ENCODE peak calls at places on chromosomes 3 and 15, in four cellular contexts. P, Z, R and G are unnamed samples.

GRCh38 chr15:48722764-48723661 is 77.5 kb upstream of the FBN1 start:
- DNase-seq in Z (no peak), P (no peak), R (no peak), G (no peak)

GRCh38 chr3:170689218-170689874 is 103.5 kb upstream of the SLC7A14 start:
- DNase-seq in P (no peak), R (no peak), Z (no peak), G (no peak)

GRCh38 chr15:60390931-60391501 is 6.8 kb downstream of the ANXA2 start:
- DNase-seq in P (no peak), Z (peak; percentile 82), R (no peak), G (no peak)

GRCh38 chr3:19898725-19899124 is 35.3 kb downstream of the EFHB start:
- DNase-seq in R (no peak), P (no peak), Z (no peak), G (no peak)

GRCh38 chr15:88756926-88757325 is 46.3 kb upstream of the ACAN start:
- DNase-seq in R (peak; percentile 74), Z (no peak), P (no peak), G (no peak)

GRCh38 chr3:98508582-98508981 is 11.1 kb downstream of the OR5K2 start:
- DNase-seq in R (no peak), P (no peak), Z (no peak), G (no peak)

GRCh38 chr3:40120816-40121215 is 188.7 kb upstream of the EIF1B start:
- DNase-seq in Z (no peak), P (no peak), R (no peak), G (no peak)

GRCh38 chr15:62560943-62561571 is 396.0 kb upstream of the C2CD4B start:
- DNase-seq in P (no peak), R (peak; percentile 75), Z (no peak), G (no peak)

GRCh38 chr3:179147571-179148445 is at the start of gene PIK3CA:
- DNase-seq in Z (peak; percentile 99), R (peak; percentile 98), P (peak; percentile 94), G (peak; percentile 97)

GRCh38 chr3:148990211-148990610 is 1.1 kb upstream of the GYG1 start:
- DNase-seq in R (no peak), Z (no peak), P (no peak), G (no peak)

GRCh38 chr3:87498358-87499080 is 222.1 kb upstream of the POU1F1 start:
- DNase-seq in P (no peak), Z (no peak), R (no peak), G (no peak)

GRCh38 chr3:29440321-29441019 is 159.6 kb downstream of the RBMS3 start:
- DNase-seq in Z (no peak), P (no peak), R (no peak), G (no peak)

GRCh38 chr3:42118762-42119361 is 27.7 kb downstream of the TRAK1 start:
- DNase-seq in Z (no peak), R (no peak), P (peak; percentile 14), G (no peak)

GRCh38 chr3:188067932-188068331 is 86.0 kb upstream of the LPP start:
- DNase-seq in P (no peak), R (no peak), Z (no peak), G (no peak)

GRCh38 chr15:87942316-87942715 is 314.2 kb downstream of the NTRK3 start:
- DNase-seq in R (no peak), Z (no peak), P (no peak), G (no peak)

GRCh38 chr3:55461896-55462295 is 25.2 kb downstream of the WNT5A start:
- DNase-seq in R (no peak), Z (no peak), P (no peak), G (no peak)

GRCh38 chr15:101441706-101442105 is 47.8 kb downstream of the PCSK6 start:
- DNase-seq in Z (peak; percentile 33), R (no peak), P (no peak), G (no peak)

GRCh38 chr3:44318929-44319328 is 19.6 kb upstream of the TCAIM start:
- DNase-seq in R (no peak), Z (no peak), P (no peak), G (peak; percentile 46)

GRCh38 chr3:128480278-128480677 is 12.7 kb downstream of the GATA2 start:
- DNase-seq in R (no peak), Z (no peak), P (peak; percentile 64), G (no peak)

GRCh38 chr3:168459229-168459784 is 363.6 kb upstream of the GOLIM4 start:
- DNase-seq in P (no peak), R (no peak), Z (no peak), G (no peak)

GRCh38 chr15:92906563-92907081 is 6.5 kb downstream of the CHD2 start:
- DNase-seq in P (no peak), R (no peak), Z (no peak), G (no peak)

GRCh38 chr15:71048913-71049675 is 66.2 kb upstream of the THSD4 start:
- DNase-seq in R (no peak), Z (no peak), P (no peak), G (no peak)

GRCh38 chr3:180534828-180535227 is 67.1 kb upstream of the TTC14 start:
- DNase-seq in P (no peak), Z (no peak), R (no peak), G (no peak)

GRCh38 chr3:111173328-111173900 is 101.8 kb downstream of the NECTIN3 start:
- DNase-seq in Z (no peak), R (no peak), P (no peak), G (no peak)

GRCh38 chr3:134473868-134474546 is 11.8 kb downstream of the ANAPC13 start:
- DNase-seq in Z (peak; percentile 86), P (no peak), R (peak; percentile 95), G (peak; percentile 76)

GRCh38 chr15:88704791-88705768 is 66.3 kb downstream of the ISG20 start:
- DNase-seq in Z (peak; percentile 83), R (no peak), P (no peak), G (no peak)

GRCh38 chr3:49570033-49570654 is 15.9 kb downstream of the BSN start:
- DNase-seq in P (no peak), R (no peak), Z (no peak), G (no peak)

GRCh38 chr3:49563766-49564165 is 9.5 kb downstream of the BSN start:
- DNase-seq in Z (no peak), R (no peak), P (no peak), G (no peak)

GRCh38 chr3:49568965-49569364 is 14.7 kb downstream of the BSN start:
- DNase-seq in P (no peak), Z (no peak), R (no peak), G (no peak)

GRCh38 chr3:49566312-49566711 is 12.0 kb downstream of the BSN start:
- DNase-seq in P (no peak), Z (no peak), R (no peak), G (no peak)

DNA sequence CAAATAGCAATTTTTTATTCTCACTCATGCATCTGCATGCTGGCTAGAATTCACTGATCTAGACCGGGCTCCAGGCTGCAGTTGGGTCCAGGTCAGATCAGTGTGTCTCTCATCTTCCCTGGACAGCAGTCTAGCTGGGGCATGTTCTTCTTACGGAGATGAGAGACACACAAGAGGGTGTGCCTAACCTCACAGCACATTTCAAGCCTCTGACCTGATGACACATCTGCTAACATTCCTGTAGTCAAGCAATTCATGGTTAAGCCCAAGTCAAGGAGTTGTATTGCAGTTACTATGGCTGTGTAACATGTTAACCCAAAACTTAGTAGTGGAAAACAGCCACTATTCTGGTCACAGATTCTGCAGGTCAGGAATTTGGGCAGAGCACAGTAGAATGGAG is 13.1 kb downstream of the BSN start:
- DNase-seq in R (no peak), Z (no peak), P (no peak), G (no peak)
- H3K4me3 ChIP-seq in R (no peak overlapping the region), Z (no peak overlapping the region), P (no peak overlapping the region), G (no peak overlapping the region)

GRCh38 chr3:156604642-156605144 is 49.8 kb upstream of the SSR3 start:
- DNase-seq in R (peak; percentile 66), P (no peak), Z (no peak), G (no peak)

GRCh38 chr3:156602424-156602823 is 47.5 kb upstream of the SSR3 start:
- DNase-seq in Z (no peak), P (no peak), R (no peak), G (no peak)

GRCh38 chr3:156603379-156604017 is 48.6 kb upstream of the SSR3 start:
- DNase-seq in R (no peak), P (no peak), Z (no peak), G (no peak)

GRCh38 chr3:156605686-156606605 is 51.0 kb upstream of the SSR3 start:
- DNase-seq in R (peak; percentile 91), P (peak; percentile 72), Z (peak; percentile 71), G (peak; percentile 61)

GRCh38 chr3:156604064-156604641 is 49.2 kb upstream of the SSR3 start:
- DNase-seq in P (no peak), Z (no peak), R (peak; percentile 12), G (no peak)
- TF ChIP-seq POLR2A in P (no peak), Z (no peak), R (no peak), G (no peak)

DNA sequence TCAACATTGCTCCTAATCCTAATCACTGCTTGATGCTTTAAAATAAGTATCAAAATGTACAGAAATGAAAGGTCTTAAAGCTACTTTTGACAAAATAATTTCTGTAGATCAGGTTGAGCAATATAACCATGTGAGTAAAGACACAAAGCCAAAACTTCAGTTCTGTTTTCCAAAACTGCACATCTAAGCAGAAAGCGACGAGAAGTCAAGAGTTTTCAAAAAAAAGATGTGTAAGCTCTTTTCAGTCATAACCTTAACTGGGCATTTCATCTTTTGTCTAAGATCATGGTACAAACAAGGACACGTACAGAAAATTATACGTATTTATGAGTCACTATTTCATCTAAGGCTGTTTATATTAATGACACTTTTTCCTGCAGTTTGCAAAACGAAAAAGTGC is 608.8 kb downstream of the FOXP1 start:
- DNase-seq in Z (no peak), R (no peak), P (no peak), G (no peak)
- H3K27ac ChIP-seq in Z (peak overlapping the region; percentile 62), R (peak overlapping the region; percentile 52), P (no peak overlapping the region), G (no peak overlapping the region)

DNA sequence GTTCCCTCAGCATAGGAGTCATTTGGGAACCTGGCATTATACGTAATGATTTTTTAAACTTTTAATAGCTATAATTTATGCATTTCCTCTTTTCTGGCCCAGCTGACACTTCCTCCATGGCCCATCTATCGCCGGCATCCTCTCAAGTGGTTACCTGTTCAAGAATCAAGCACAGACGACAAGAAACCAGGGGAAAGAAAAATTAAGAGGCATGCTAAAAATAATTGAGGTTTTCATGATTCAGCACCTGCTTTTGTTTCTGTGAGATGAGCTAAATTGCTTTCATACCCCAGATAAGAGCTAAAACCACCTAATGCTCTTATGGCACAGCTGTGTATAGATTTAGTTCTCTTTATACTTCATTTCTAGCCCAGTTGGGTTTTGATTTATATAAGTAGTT is 1.7 kb downstream of the SPCS1 start:
- DNase-seq in Z (no peak), R (no peak), P (no peak), G (no peak)
- H3K4me3 ChIP-seq in Z (no peak overlapping the region), R (no peak overlapping the region), P (no peak overlapping the region), G (peak overlapping the region; percentile 89)

GRCh38 chr15:56245871-56246814 is 2.5 kb upstream of the RFX7 start:
- DNase-seq in P (peak; percentile 94), Z (peak; percentile 90), R (peak; percentile 93), G (peak; percentile 90)
- TF ChIP-seq POLR2A in P (no peak), Z (no peak), R (no peak), G (no peak)

DNA sequence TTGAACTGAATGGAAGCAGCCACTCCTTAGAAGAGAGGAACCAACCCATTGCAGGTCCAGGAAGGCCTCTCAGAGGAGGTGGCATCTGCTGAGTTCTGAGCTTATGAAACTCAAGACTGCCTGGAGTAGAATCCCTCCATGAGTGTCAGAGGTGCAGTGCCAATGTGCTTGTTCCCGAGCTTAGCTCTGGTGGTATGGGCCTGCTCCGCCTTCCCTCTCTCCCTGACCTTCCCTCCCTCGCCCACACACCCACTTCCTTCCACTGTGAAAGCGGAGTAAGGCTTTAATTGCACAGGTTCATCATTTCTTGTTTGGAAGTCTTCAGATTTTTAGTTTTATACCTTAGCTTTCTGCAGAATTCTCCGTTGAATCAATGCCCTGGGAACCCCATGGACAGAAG is 208.0 kb upstream of the BHLHE40 start:
- DNase-seq in P (no peak), Z (no peak), R (no peak), G (no peak)
- H3K27ac ChIP-seq in P (peak overlapping the region; percentile 82), Z (peak overlapping the region; percentile 63), R (peak overlapping the region; percentile 75), G (no peak overlapping the region)